ENCODE peak calls at places on chromosomes 12 and 14, in seven cellular contexts. N, S, U, D, E, B and V are unnamed samples.

GRCh38 chr14:51860836-51861583 is 598 bp downstream of the GNG2 start:
- DNase-seq in B (no peak), E (no peak), S (no peak), N (no peak), D (no peak), U (no peak), V (peak)

GRCh38 chr12:97022831-97023230 is 115.8 kb downstream of the NEDD1 start:
- DNase-seq in B (no peak), U (no peak), E (no peak), S (no peak), N (no peak), D (no peak), V (no peak)

GRCh38 chr14:31950760-31951637 is 126.1 kb upstream of the ARHGAP5 start:
- DNase-seq in S (peak), D (no peak), N (peak), B (no peak), U (peak), E (no peak), V (peak)

GRCh38 chr14:99654235-99655000 is 9.5 kb downstream of the HHIPL1 start:
- DNase-seq in N (peak), U (no peak), S (peak), B (no peak), E (no peak), D (peak), V (no peak)

GRCh38 chr12:117318591-117318990 is 42.8 kb downstream of the NOS1 start:
- DNase-seq in U (no peak), D (no peak), N (no peak), S (no peak), E (no peak), B (no peak), V (no peak)

GRCh38 chr12:45962553-45963325 is 27.6 kb downstream of the SCAF11 start:
- DNase-seq in N (no peak), S (no peak), B (no peak), U (no peak), E (no peak), D (no peak), V (no peak)

GRCh38 chr12:27463826-27464554 is 17.5 kb downstream of the SMCO2 start:
- DNase-seq in N (no peak), S (peak), U (no peak), E (no peak), D (peak), B (no peak), V (peak)

GRCh38 chr14:93962701-93963601 is 13.4 kb downstream of the ASB2 start:
- DNase-seq in N (no peak), U (no peak), D (no peak), S (no peak), B (peak), E (peak), V (peak)

GRCh38 chr12:18578191-18578590 is 159.6 kb downstream of the PLCZ1 start:
- DNase-seq in B (no peak), D (peak), S (no peak), U (no peak), N (no peak), E (no peak), V (no peak)

GRCh38 chr14:103630364-103631108 is 1.5 kb downstream of the KLC1 start:
- DNase-seq in B (no peak), U (no peak), E (no peak), S (no peak), N (no peak), D (no peak), V (peak)

GRCh38 chr12:109923481-109924245 is 23.6 kb downstream of the TCHP start:
- DNase-seq in U (no peak), N (no peak), B (no peak), D (no peak), E (no peak), S (no peak), V (no peak)

GRCh38 chr12:113162102-113163029 is 12.8 kb downstream of the CFAP73 start:
- DNase-seq in U (no peak), D (peak), N (no peak), B (no peak), S (peak), E (no peak), V (no peak)

GRCh38 chr14:33805593-33805992 is 145.3 kb downstream of the EGLN3 start:
- DNase-seq in B (no peak), E (no peak), D (no peak), S (no peak), N (no peak), U (no peak), V (no peak)

GRCh38 chr12:118292836-118293235 is 79.9 kb downstream of the TAOK3 start:
- DNase-seq in E (no peak), S (no peak), B (no peak), U (no peak), D (peak), N (no peak), V (no peak)

GRCh38 chr12:82055391-82055790 is 296.2 kb upstream of the PPFIA2 start:
- DNase-seq in B (no peak), S (no peak), E (no peak), D (no peak), U (no peak), N (no peak), V (no peak)

GRCh38 chr14:101780887-101781239 is 19.4 kb downstream of the PPP2R5C start:
- DNase-seq in N (peak), D (no peak), U (no peak), S (peak), B (no peak), E (no peak), V (peak)

GRCh38 chr12:93390565-93391297 is 13.0 kb downstream of the NUDT4 start:
- DNase-seq in S (no peak), D (no peak), U (no peak), E (no peak), N (no peak), B (no peak), V (peak)

GRCh38 chr12:53217049-53217929 is 10.2 kb upstream of the ITGB7 start:
- DNase-seq in D (peak), S (peak), N (no peak), U (no peak), B (peak), E (peak), V (no peak)

GRCh38 chr14:59417301-59417700 is 47.9 kb downstream of the GPR135 start:
- DNase-seq in N (no peak), E (no peak), B (no peak), D (no peak), U (no peak), S (no peak), V (no peak)